ENCODE peak calls at places on chromosomes 5 and 9, in eight cellular contexts. L, Q, I, F, X, K, C and S are unnamed samples.

GRCh38 chr5:127011151-127011550 is 19.2 kb downstream of the MARCHF3 start:
- DNase-seq in L (no peak), Q (no peak), I (peak; percentile 39), F (no peak), X (no peak), K (no peak), C (no peak), S (no peak)

GRCh38 chr9:99259231-99259918 is 37.3 kb downstream of the SEC61B start:
- DNase-seq in L (peak; percentile 21), Q (no peak), I (peak; percentile 85), F (peak; percentile 30), X (peak; percentile 89), K (no peak), C (peak; percentile 24), S (peak; percentile 78)

GRCh38 chr9:134502261-134503211 is 139.1 kb upstream of the COL5A1 start:
- DNase-seq in L (peak; percentile 100), Q (peak; percentile 99), I (no peak), F (no peak), X (peak; percentile 7), K (no peak), C (peak; percentile 15), S (peak; percentile 21)

GRCh38 chr5:128436825-128437224 is 101.2 kb downstream of the FBN2 start:
- DNase-seq in L (peak; percentile 2), Q (peak; percentile 87), I (no peak), F (no peak), X (no peak), K (no peak), C (peak; percentile 24), S (peak; percentile 66)

GRCh38 chr9:95511952-95512750 is 4.6 kb downstream of the PTCH1 start:
- DNase-seq in L (no peak), Q (peak; percentile 58), I (no peak), F (no peak), X (peak; percentile 52), K (peak; percentile 61), C (no peak), S (peak; percentile 20)

GRCh38 chr5:154405078-154405792 is 40.6 kb upstream of the SAP30L start:
- DNase-seq in L (peak; percentile 88), Q (peak; percentile 77), I (peak; percentile 56), F (peak; percentile 56), X (peak; percentile 90), K (peak; percentile 73), C (peak; percentile 76), S (peak; percentile 72)

GRCh38 chr5:127838661-127839060 is 135.5 kb downstream of the CCDC192 start:
- DNase-seq in L (peak; percentile 7), Q (peak; percentile 65), I (no peak), F (no peak), X (no peak), K (no peak), C (peak; percentile 49), S (peak; percentile 60)

GRCh38 chr5:160262665-160263064 is 33.4 kb downstream of the FABP6 start:
- DNase-seq in L (no peak), Q (peak; percentile 30), I (no peak), F (no peak), X (no peak), K (no peak), C (peak; percentile 78), S (peak; percentile 59)

GRCh38 chr5:43425965-43426364 is 13.8 kb upstream of the CCL28 start:
- DNase-seq in L (peak; percentile 66), Q (peak; percentile 56), I (peak; percentile 4), F (no peak), X (no peak), K (no peak), C (no peak), S (peak; percentile 35)

GRCh38 chr5:112275671-112276070 is 143.4 kb downstream of the EPB41L4A start:
- DNase-seq in L (no peak), Q (no peak), I (no peak), F (no peak), X (no peak), K (no peak), C (no peak), S (no peak)

GRCh38 chr9:135586601-135587109 is 25.1 kb downstream of the PAEP start:
- DNase-seq in L (no peak), Q (no peak), I (no peak), F (no peak), X (no peak), K (no peak), C (no peak), S (no peak)

GRCh38 chr9:86246752-86247161 is 12.7 kb downstream of the C9orf153 start:
- DNase-seq in L (no peak), Q (peak; percentile 75), I (no peak), F (no peak), X (no peak), K (no peak), C (no peak), S (peak; percentile 25)

GRCh38 chr9:138099803-138100598 is 222.4 kb downstream of the CACNA1B start:
- DNase-seq in L (no peak), Q (no peak), I (no peak), F (no peak), X (no peak), K (no peak), C (no peak), S (no peak)

GRCh38 chr9:109478204-109478563 is 19.9 kb downstream of the PTPN3 start:
- DNase-seq in L (no peak), Q (no peak), I (no peak), F (no peak), X (no peak), K (no peak), C (no peak), S (peak; percentile 55)

GRCh38 chr9:137064027-137064879 is 6.1 kb downstream of the SAPCD2 start:
- DNase-seq in L (peak; percentile 94), Q (peak; percentile 36), I (peak; percentile 53), F (peak; percentile 46), X (peak; percentile 67), K (peak; percentile 44), C (peak; percentile 31), S (peak; percentile 88)

GRCh38 chr9:133883356-133883755 is 108.8 kb downstream of the VAV2 start:
- DNase-seq in L (no peak), Q (peak; percentile 35), I (peak; percentile 49), F (no peak), X (no peak), K (no peak), C (no peak), S (no peak)

GRCh38 chr5:132114150-132115121 is 40.8 kb downstream of the CSF2 start:
- DNase-seq in L (no peak), Q (no peak), I (no peak), F (no peak), X (no peak), K (no peak), C (no peak), S (no peak)

GRCh38 chr5:168477060-168477459 is 9.2 kb upstream of the RARS1 start:
- DNase-seq in L (no peak), Q (peak; percentile 32), I (no peak), F (no peak), X (no peak), K (no peak), C (no peak), S (no peak)

GRCh38 chr5:159094745-159095144 is 5.0 kb downstream of the EBF1 start:
- DNase-seq in L (peak; percentile 46), Q (peak; percentile 74), I (no peak), F (peak; percentile 45), X (peak; percentile 72), K (peak; percentile 84), C (peak; percentile 11), S (peak; percentile 40)

GRCh38 chr5:139796061-139796806 is 626 bp downstream of the PSD2 start:
- DNase-seq in L (no peak), Q (no peak), I (peak; percentile 39), F (no peak), X (peak; percentile 19), K (no peak), C (no peak), S (peak; percentile 53)

GRCh38 chr9:36623280-36623679 is 50.6 kb downstream of the MELK start:
- DNase-seq in L (no peak), Q (peak; percentile 31), I (no peak), F (no peak), X (no peak), K (no peak), C (no peak), S (no peak)

GRCh38 chr9:2373648-2374047 is 247.9 kb upstream of the VLDLR start:
- DNase-seq in L (no peak), Q (no peak), I (no peak), F (no peak), X (no peak), K (no peak), C (no peak), S (no peak)

GRCh38 chr9:36759976-36760375 is 187.3 kb downstream of the MELK start:
- DNase-seq in L (no peak), Q (no peak), I (no peak), F (no peak), X (no peak), K (no peak), C (no peak), S (no peak)

GRCh38 chr5:130571076-130571475 is 594.0 kb downstream of the HINT1 start:
- DNase-seq in L (no peak), Q (peak; percentile 20), I (no peak), F (no peak), X (no peak), K (no peak), C (no peak), S (peak; percentile 4)

GRCh38 chr5:89457411-89458329 is 574.7 kb upstream of the MEF2C start:
- DNase-seq in L (peak; percentile 19), Q (peak; percentile 43), I (peak; percentile 18), F (no peak), X (no peak), K (peak; percentile 27), C (peak; percentile 53), S (no peak)

GRCh38 chr5:73985145-73985544 is 359.1 kb downstream of the ARHGEF28 start:
- DNase-seq in L (no peak), Q (no peak), I (no peak), F (no peak), X (no peak), K (peak; percentile 33), C (peak; percentile 59), S (peak; percentile 35)

GRCh38 chr9:88574993-88575392 is 40.0 kb downstream of the NXNL2 start:
- DNase-seq in L (no peak), Q (peak; percentile 51), I (no peak), F (no peak), X (no peak), K (no peak), C (no peak), S (no peak)

GRCh38 chr9:72327631-72328030 is 37.4 kb downstream of the ZFAND5 start:
- DNase-seq in L (no peak), Q (no peak), I (no peak), F (no peak), X (no peak), K (no peak), C (no peak), S (no peak)

GRCh38 chr9:6845881-6846280 is 88.1 kb downstream of the KDM4C start:
- DNase-seq in L (no peak), Q (peak; percentile 35), I (no peak), F (no peak), X (peak; percentile 81), K (no peak), C (no peak), S (peak; percentile 78)

GRCh38 chr5:72608297-72608696 is 101.1 kb upstream of the ZNF366 start:
- DNase-seq in L (no peak), Q (no peak), I (peak; percentile 29), F (no peak), X (no peak), K (peak; percentile 2), C (peak; percentile 36), S (no peak)

GRCh38 chr5:74851684-74852353 is 14.4 kb downstream of the FAM169A start:
- DNase-seq in L (no peak), Q (no peak), I (no peak), F (no peak), X (no peak), K (no peak), C (no peak), S (no peak)